ENCODE peak calls at places on chromosomes 11 and 22, in four cellular contexts. R is non-pigmented ciliary epithelial cell, Q is NCI-H1092 treated with DMSO at 0.1 percent for 48 hours, D is NCI-H774. V is an unnamed sample.

GRCh38 chr11:133920109-133920990 is 36.4 kb downstream of the IGSF9B start:
- DNase-seq in R (no peak), Q (no peak), D (no peak), V (no peak)

GRCh38 chr11:47572715-47573255 is 6.0 kb downstream of the KBTBD4 start:
- DNase-seq in R (no peak), Q (peak; percentile 71), D (no peak), V (no peak)

GRCh38 chr11:61149624-61150615 is 11.3 kb downstream of the VPS37C start:
- DNase-seq in R (no peak), Q (no peak), D (no peak), V (peak; percentile 89)

GRCh38 chr11:110513521-110514450 is 84.0 kb downstream of the FDX1 start:
- DNase-seq in R (no peak), Q (no peak), D (no peak), V (no peak)

GRCh38 chr11:4551346-4551979 is 6.5 kb downstream of the OR52M1 start:
- DNase-seq in R (no peak), Q (no peak), D (no peak), V (no peak)

GRCh38 chr11:14643697-14644395 is at the start of gene PDE3B:
- DNase-seq in R (no peak), Q (peak; percentile 76), D (peak; percentile 85), V (peak; percentile 71)

GRCh38 chr22:37089451-37089850 is 20.1 kb downstream of the TMPRSS6 start:
- DNase-seq in R (no peak), Q (no peak), D (no peak), V (peak; percentile 40)

GRCh38 chr11:119303227-119303718 is 13.7 kb downstream of the MCAM start:
- DNase-seq in R (no peak), Q (no peak), D (no peak), V (no peak)